ENCODE peak calls at places on chromosome 20, in seven cellular contexts. N is right cardiac atrium, G is AG08396, Y is NAMALWA, D is endothelial cell of umbilical vein, E is retinal pigment epithelial cell, M is AG08395. C is an unnamed sample.

GRCh38 chr20:36543187-36544133 is 2.1 kb downstream of the MYL9 start:
- DNase-seq in G (peak), Y (no peak), M (peak), E (no peak), D (no peak), N (peak), C (no peak)

GRCh38 chr20:58993332-58994248 is 12.5 kb downstream of the NELFCD start:
- DNase-seq in M (no peak), G (no peak), N (no peak), Y (no peak), E (no peak), D (no peak), C (no peak)

GRCh38 chr20:45934046-45934586 is 367 bp upstream of the PCIF1 start:
- DNase-seq in N (peak), M (no peak), E (no peak), Y (peak), D (no peak), G (peak), C (no peak)

GRCh38 chr20:57656252-57656820 is 36.1 kb upstream of the ZBP1 start:
- DNase-seq in M (no peak), N (peak), G (peak), E (no peak), D (no peak), Y (no peak), C (no peak)

GRCh38 chr20:40497781-40498691 is 191.0 kb downstream of the MAFB start:
- DNase-seq in Y (no peak), N (peak), G (no peak), M (no peak), D (peak), E (no peak), C (no peak)

GRCh38 chr20:14643146-14643545 is 305.7 kb upstream of the FLRT3 start:
- DNase-seq in D (no peak), G (no peak), N (no peak), M (no peak), E (no peak), Y (no peak), C (no peak)

GRCh38 chr20:24411003-24411402 is 58.4 kb upstream of the SYNDIG1 start:
- DNase-seq in D (no peak), G (no peak), Y (no peak), M (no peak), N (no peak), E (no peak), C (no peak)

GRCh38 chr20:3801846-3802245 is 5.7 kb downstream of the CDC25B start:
- DNase-seq in N (peak), D (no peak), E (no peak), G (no peak), Y (no peak), M (no peak), C (no peak)

GRCh38 chr20:33859157-33859695 is 48.1 kb downstream of the CHMP4B start:
- DNase-seq in N (no peak), M (no peak), D (peak), E (no peak), Y (peak), G (no peak), C (no peak)

GRCh38 chr20:31720486-31721407 is 1.9 kb downstream of the BCL2L1 start:
- DNase-seq in N (no peak), Y (peak), G (no peak), M (no peak), D (peak), E (no peak), C (no peak)

GRCh38 chr20:39674842-39675241 is 712.7 kb downstream of the DHX35 start:
- DNase-seq in D (no peak), Y (no peak), M (no peak), G (no peak), N (no peak), E (no peak), C (no peak)

GRCh38 chr20:42949865-42950264 is 239.8 kb downstream of the PTPRT start:
- DNase-seq in D (no peak), E (no peak), N (no peak), G (no peak), Y (no peak), M (no peak), C (no peak)